ENCODE peak calls at places on chromosomes 11 and 22, in six cellular contexts. S, Q, A, P, O and I are unnamed samples.

GRCh38 chr11:96272542-96273306 is 70.3 kb downstream of the MAML2 start:
- DNase-seq in S (peak), Q (no peak), A (peak), P (peak), O (peak), I (peak)

GRCh38 chr11:75160328-75160757 is 9.4 kb downstream of the SLCO2B1 start:
- DNase-seq in S (no peak), Q (no peak), A (no peak), P (no peak), O (no peak), I (no peak)

GRCh38 chr11:50174975-50175374 is 142.3 kb downstream of the OR4C45 start:
- DNase-seq in S (no peak), Q (no peak), A (no peak), P (no peak), O (no peak), I (no peak)

GRCh38 chr11:67507242-67507890 is 596 bp downstream of the CDK2AP2 start:
- DNase-seq in S (peak), Q (peak), A (peak), P (no peak), O (peak), I (no peak)

GRCh38 chr11:20274031-20274430 is 89.5 kb upstream of the HTATIP2 start:
- DNase-seq in S (no peak), Q (peak), A (no peak), P (no peak), O (no peak), I (no peak)

GRCh38 chr11:6319001-6319878 is 1.1 kb downstream of the CAVIN3 start:
- DNase-seq in S (no peak), Q (peak), A (no peak), P (peak), O (peak), I (peak)

GRCh38 chr11:75896843-75897419 is 81.9 kb downstream of the UVRAG start:
- DNase-seq in S (peak), Q (peak), A (peak), P (peak), O (peak), I (peak)

GRCh38 chr11:100961633-100962032 is 168.0 kb downstream of the PGR start:
- DNase-seq in S (no peak), Q (no peak), A (peak), P (no peak), O (peak), I (peak)

GRCh38 chr11:133163463-133164419 is 368.6 kb downstream of the OPCML start:
- DNase-seq in S (peak), Q (peak), A (peak), P (peak), O (peak), I (peak)

GRCh38 chr11:82631722-82632630 is 101.7 kb downstream of the FAM181B start:
- DNase-seq in S (peak), Q (no peak), A (peak), P (peak), O (peak), I (peak)
- H3K4me2 ChIP-seq in S (no peak), Q (no peak), A (no peak), P (no peak), O (no peak), I (no peak)

GRCh38 chr22:46070215-46070721 is 80.1 kb upstream of the PPARA start:
- DNase-seq in S (no peak), Q (peak), A (peak), P (peak), O (peak), I (peak)
- TF ChIP-seq EZH2 in S (no peak), Q (peak), A (no peak), P (no peak), O (no peak), I (no peak)

GRCh38 chr11:62677709-62678108 is 1.2 kb downstream of the UBXN1 start:
- DNase-seq in S (no peak), Q (no peak), A (no peak), P (no peak), O (no peak), I (no peak)
- H3K4me3 ChIP-seq in S (peak), Q (peak), A (peak), P (peak), O (peak), I (peak)

GRCh38 chr11:119573858-119574257 is 150.9 kb upstream of the THY1 start:
- DNase-seq in S (no peak), Q (no peak), A (no peak), P (no peak), O (no peak), I (no peak)

GRCh38 chr11:119571311-119571710 is 148.3 kb upstream of the THY1 start:
- DNase-seq in S (no peak), Q (no peak), A (no peak), P (no peak), O (no peak), I (no peak)

GRCh38 chr11:119572481-119573424 is 149.8 kb upstream of the THY1 start:
- DNase-seq in S (no peak), Q (no peak), A (peak), P (no peak), O (no peak), I (peak)

GRCh38 chr11:119566299-119566698 is 143.3 kb upstream of the THY1 start:
- DNase-seq in S (no peak), Q (no peak), A (no peak), P (no peak), O (no peak), I (no peak)

DNA sequence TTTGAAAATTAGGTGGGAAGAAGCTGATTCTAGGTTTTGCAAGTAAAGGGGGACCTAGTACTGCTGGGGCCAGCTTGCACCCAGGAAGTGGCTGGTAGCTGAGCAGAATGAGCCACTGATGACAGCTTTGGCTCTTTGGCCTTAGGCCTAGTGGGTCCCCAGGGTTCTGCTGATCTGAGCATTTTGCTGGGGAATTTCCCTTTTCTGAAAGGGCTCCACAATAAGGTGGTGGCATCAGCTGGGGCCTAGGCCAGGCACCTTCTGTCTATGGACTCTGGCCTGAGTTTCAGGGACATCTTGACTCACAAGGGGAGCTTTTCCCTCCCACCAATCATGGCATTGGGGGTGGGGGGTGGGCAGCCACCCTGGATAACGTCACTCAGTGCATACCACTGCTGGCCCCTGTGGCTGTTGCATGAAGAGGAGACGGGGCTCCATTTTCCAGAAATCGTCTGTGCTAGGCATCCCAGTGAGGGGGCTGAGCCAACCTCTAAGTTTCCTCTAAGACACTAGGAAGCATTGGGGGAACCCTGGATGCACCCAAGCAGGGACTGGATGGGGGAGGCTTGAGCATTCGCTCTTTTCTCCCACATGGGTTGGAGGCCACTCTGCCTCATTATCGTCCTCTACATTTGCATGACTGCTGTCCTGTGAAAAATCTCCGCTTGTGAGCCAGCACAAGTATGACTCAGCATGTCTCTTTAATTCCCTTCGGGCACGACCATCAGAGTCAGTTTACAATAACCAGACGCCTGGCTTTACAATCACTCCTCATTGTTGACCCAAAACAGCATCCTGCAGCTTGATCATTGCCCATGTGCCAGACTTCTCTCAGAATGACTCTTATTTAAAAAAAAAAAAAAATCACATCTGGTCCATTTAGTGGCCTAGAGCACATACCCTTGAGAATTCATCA is 145.0 kb upstream of the THY1 start:
- DNase-seq in S (peak), Q (no peak), A (peak), P (peak), O (peak), I (peak)
- H3K4me2 ChIP-seq in S (peak), Q (no peak), A (peak), P (peak), O (peak), I (no peak)

DNA sequence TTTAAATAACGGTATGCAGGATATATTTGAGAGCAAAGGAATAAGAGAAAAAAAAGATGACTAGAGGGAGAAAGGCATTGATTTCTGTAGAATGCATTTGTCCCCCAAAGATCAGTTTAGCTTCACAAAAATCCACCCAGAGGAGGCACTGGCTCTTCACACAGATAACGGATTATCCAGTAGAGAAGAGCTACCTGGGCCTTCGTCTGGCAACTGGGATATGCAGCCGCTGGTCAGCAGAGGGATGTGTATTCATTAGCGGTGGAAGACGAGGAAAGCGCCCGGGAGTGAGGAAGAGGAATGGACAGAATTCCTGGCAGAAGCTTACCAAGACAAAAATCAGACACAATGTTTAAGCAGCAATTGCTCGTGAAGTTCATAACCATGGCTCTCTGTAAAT is 5.6 kb upstream of the WT1 start:
- DNase-seq in S (no peak), Q (peak), A (no peak), P (no peak), O (no peak), I (no peak)
- TF ChIP-seq EZH2 in S (no peak), Q (peak), A (no peak), P (no peak), O (no peak), I (no peak)

DNA sequence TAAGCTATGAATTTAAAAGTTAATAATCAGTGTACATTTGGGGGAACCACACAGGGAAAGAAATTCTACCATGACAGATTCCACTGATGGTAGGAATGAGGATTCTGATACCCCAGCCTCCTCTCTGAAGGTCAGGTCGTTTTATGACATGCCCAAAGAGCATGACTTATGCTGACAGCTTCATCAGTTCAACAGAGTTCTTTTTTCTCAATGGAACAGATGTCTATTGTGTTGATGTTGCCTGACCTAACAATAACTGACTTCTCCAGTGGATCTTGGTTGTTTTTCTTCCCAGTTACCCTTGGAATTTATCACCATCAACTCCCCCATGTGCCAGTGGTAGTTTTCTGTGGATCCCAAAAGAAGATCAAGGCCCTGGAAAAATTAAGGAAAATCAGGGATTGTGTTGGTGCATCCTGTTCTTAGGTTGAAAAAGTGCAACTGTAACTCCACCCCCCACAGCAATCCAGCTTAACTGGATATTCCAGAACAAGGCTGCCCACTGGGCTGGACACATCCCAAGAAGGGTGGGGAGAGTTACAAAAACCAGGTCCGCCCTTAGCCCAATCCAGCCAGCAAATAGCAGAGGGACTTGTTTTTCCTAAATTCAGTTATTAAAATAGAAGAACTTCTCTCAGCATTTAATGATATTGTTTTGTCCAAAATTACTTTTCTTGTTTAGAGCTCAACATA is 31.5 kb upstream of the CAT start:
- DNase-seq in S (no peak), Q (no peak), A (peak), P (no peak), O (no peak), I (peak)
- H3K4me3 ChIP-seq in S (no peak), Q (no peak), A (no peak), P (no peak), O (no peak), I (no peak)